ENCODE peak calls at places on chromosomes 7 and 10, in six cellular contexts. B is left ventricle myocardium superior; Z is NCI-H774; D is stimulated activated CD8-positive, alpha-beta memory T cell treated with anti-CD3 and anti-CD28 coated beads, Interleukin-4, amount 100 ng/mL, for 1 hour; Q is lower lobe of right lung; E is CD4-positive, alpha-beta memory T cell. M is an unnamed sample.

GRCh38 chr7:15612205-15612604 is 50.4 kb upstream of the AGMO start:
- DNase-seq in B (no peak), Z (no peak), D (no peak), Q (no peak), E (no peak), M (no peak)

GRCh38 chr7:73606801-73607691 is 17.3 kb downstream of the MLXIPL start:
- DNase-seq in B (peak), Z (no peak), D (peak), Q (peak), E (peak), M (peak)

GRCh38 chr10:77637986-77638765 is 568 bp upstream of the KCNMA1 start:
- DNase-seq in B (peak), Z (peak), D (no peak), Q (peak), E (no peak), M (no peak)

GRCh38 chr7:119931230-119931824 is 341.6 kb upstream of the KCND2 start:
- DNase-seq in B (no peak), Z (no peak), D (no peak), Q (no peak), E (no peak), M (no peak)

GRCh38 chr7:25091757-25092156 is 33.3 kb downstream of the CYCS start:
- DNase-seq in B (no peak), Z (no peak), D (no peak), Q (no peak), E (no peak), M (no peak)

GRCh38 chr10:109282510-109282909 is 640.8 kb downstream of the XPNPEP1 start:
- DNase-seq in B (no peak), Z (no peak), D (no peak), Q (no peak), E (no peak), M (no peak)

GRCh38 chr10:69047111-69047837 is 40.6 kb upstream of the SRGN start:
- DNase-seq in B (no peak), Z (no peak), D (no peak), Q (peak), E (no peak), M (no peak)

GRCh38 chr7:75879771-75880184 is 944 bp downstream of the RHBDD2 start:
- DNase-seq in B (no peak), Z (no peak), D (no peak), Q (no peak), E (peak), M (no peak)

GRCh38 chr10:89373916-89374711 is 3.7 kb upstream of the IFIT1B start:
- DNase-seq in B (peak), Z (peak), D (no peak), Q (peak), E (no peak), M (no peak)

GRCh38 chr10:60846173-60846572 is 67.9 kb downstream of the CDK1 start:
- DNase-seq in B (no peak), Z (no peak), D (no peak), Q (no peak), E (no peak), M (no peak)

GRCh38 chr7:71497233-71497946 is 365.4 kb downstream of the GALNT17 start:
- DNase-seq in B (peak), Z (no peak), D (no peak), Q (no peak), E (no peak), M (no peak)

GRCh38 chr7:12889391-12889790 is 202.0 kb downstream of the ARL4A start:
- DNase-seq in B (no peak), Z (no peak), D (no peak), Q (no peak), E (no peak), M (no peak)

GRCh38 chr10:95350830-95351228 is 60.0 kb upstream of the PDLIM1 start:
- DNase-seq in B (peak), Z (no peak), D (no peak), Q (no peak), E (no peak), M (no peak)

GRCh38 chr7:51376420-51377092 is 59.9 kb upstream of the COBL start:
- DNase-seq in B (no peak), Z (peak), D (no peak), Q (no peak), E (no peak), M (no peak)

GRCh38 chr7:45071528-45071927 is 17.2 kb downstream of the NACAD start:
- DNase-seq in B (no peak), Z (no peak), D (no peak), Q (no peak), E (no peak), M (no peak)

GRCh38 chr7:152052772-152053171 is 27.3 kb downstream of the GALNT11 start:
- DNase-seq in B (no peak), Z (no peak), D (no peak), Q (no peak), E (no peak), M (no peak)

GRCh38 chr7:104862719-104863118 is 151.3 kb upstream of the KMT2E start:
- DNase-seq in B (no peak), Z (no peak), D (no peak), Q (no peak), E (no peak), M (no peak)

GRCh38 chr7:158000160-158000559 is 587.5 kb downstream of the PTPRN2 start:
- DNase-seq in B (no peak), Z (no peak), D (no peak), Q (no peak), E (no peak), M (no peak)

GRCh38 chr7:96962221-96962620 is 43.1 kb upstream of the DLX6 start:
- DNase-seq in B (no peak), Z (no peak), D (no peak), Q (no peak), E (no peak), M (no peak)

GRCh38 chr7:25280181-25280580 is 51.9 kb upstream of the NPVF start:
- DNase-seq in B (no peak), Z (no peak), D (no peak), Q (no peak), E (no peak), M (no peak)

GRCh38 chr7:13822678-13823077 is 166.8 kb downstream of the ETV1 start:
- DNase-seq in B (no peak), Z (no peak), D (no peak), Q (no peak), E (no peak), M (no peak)

GRCh38 chr7:105015631-105015965 is 1.6 kb downstream of the KMT2E start:
- DNase-seq in B (no peak), Z (no peak), D (no peak), Q (no peak), E (no peak), M (no peak)

GRCh38 chr10:69101451-69102095 is 13.7 kb downstream of the SRGN start:
- DNase-seq in B (no peak), Z (no peak), D (no peak), Q (no peak), E (no peak), M (no peak)

GRCh38 chr10:18822156-18822555 is 162.9 kb downstream of the ARL5B start:
- DNase-seq in B (no peak), Z (no peak), D (no peak), Q (no peak), E (no peak), M (no peak)

GRCh38 chr10:112792487-112793196 is 157.4 kb upstream of the TCF7L2 start:
- DNase-seq in B (peak), Z (no peak), D (no peak), Q (no peak), E (no peak), M (no peak)

GRCh38 chr7:132828502-132828901 is 252.2 kb upstream of the PLXNA4 start:
- DNase-seq in B (no peak), Z (no peak), D (no peak), Q (no peak), E (no peak), M (no peak)

GRCh38 chr10:132527338-132528063 is 10.1 kb upstream of the INPP5A start:
- DNase-seq in B (peak), Z (no peak), D (no peak), Q (peak), E (no peak), M (no peak)

GRCh38 chr7:99141756-99142726 is 1.9 kb downstream of the SMURF1 start:
- DNase-seq in B (peak), Z (no peak), D (peak), Q (peak), E (peak), M (peak)

GRCh38 chr10:100519321-100520051 is at the start of gene SEC31B:
- DNase-seq in B (peak), Z (no peak), D (no peak), Q (peak), E (no peak), M (no peak)

GRCh38 chr7:17523813-17524741 is 225.6 kb downstream of the AHR start:
- DNase-seq in B (peak), Z (peak), D (no peak), Q (peak), E (no peak), M (no peak)

GRCh38 chr7:116552616-116553015 is 27.8 kb downstream of the CAV1 start:
- DNase-seq in B (no peak), Z (no peak), D (no peak), Q (no peak), E (no peak), M (no peak)